ENCODE peak calls at places on chromosomes 7 and 10, in six cellular contexts. C is activated CD4-positive, alpha-beta T cell treated with anti-CD3 and anti-CD28 coated beads for 4 hours; M is SW480; Z is GF-D8; Q is activated CD8-positive, alpha-beta memory T cell treated with anti-CD3 and anti-CD28 coated beads for 4 hours; I is stimulated activated CD4-positive, alpha-beta T cell treated with anti-CD3 and anti-CD28 coated beads, Interleukin-2, amount 100 ng/mL, for 24 hours. E is an unnamed sample.

GRCh38 chr10:102452672-102453340 is 1.5 kb upstream of the C10orf95 start:
- DNase-seq in I (peak), M (peak), Q (no peak), C (peak), Z (peak), E (no peak)

GRCh38 chr7:2795906-2796305 is 48.2 kb downstream of the GNA12 start:
- DNase-seq in Q (no peak), M (no peak), Z (no peak), C (no peak), I (no peak), E (no peak)

GRCh38 chr10:76939862-76940495 is 697.6 kb downstream of the KCNMA1 start:
- DNase-seq in C (no peak), I (no peak), M (no peak), Q (no peak), Z (no peak), E (no peak)

GRCh38 chr7:122887848-122888247 is 1.6 kb upstream of the CADPS2 start:
- DNase-seq in Q (no peak), M (no peak), I (no peak), C (no peak), Z (no peak), E (no peak)

GRCh38 chr10:125201108-125201524 is 40.8 kb upstream of the CTBP2 start:
- DNase-seq in I (no peak), C (no peak), Q (no peak), M (peak), Z (no peak), E (no peak)

GRCh38 chr7:114901771-114902170 is 20.1 kb upstream of the MDFIC start:
- DNase-seq in C (no peak), M (no peak), I (no peak), Q (no peak), Z (no peak), E (no peak)

GRCh38 chr10:107924458-107924857 is 760.0 kb upstream of the SORCS1 start:
- DNase-seq in C (no peak), I (no peak), M (no peak), Z (no peak), Q (no peak), E (no peak)

GRCh38 chr7:140673063-140673769 is 471 bp downstream of the ADCK2 start:
- DNase-seq in Q (no peak), Z (no peak), C (peak), M (peak), I (peak), E (peak)

GRCh38 chr7:22647451-22648257 is 79.3 kb upstream of the IL6 start:
- DNase-seq in Q (no peak), C (no peak), M (no peak), I (no peak), Z (no peak), E (no peak)

GRCh38 chr7:80884511-80885195 is 34.2 kb downstream of the SEMA3C start:
- DNase-seq in M (no peak), Q (no peak), C (no peak), Z (no peak), I (no peak), E (no peak)

GRCh38 chr7:10474048-10474447 is 499.6 kb upstream of the PHF14 start:
- DNase-seq in Q (no peak), Z (no peak), C (no peak), I (no peak), M (no peak), E (no peak)

GRCh38 chr10:120948889-120949382 is 97.8 kb downstream of the WDR11 start:
- DNase-seq in Z (no peak), Q (peak), M (peak), C (peak), I (peak), E (peak)

GRCh38 chr7:151245360-151246160 is 2.9 kb downstream of the SMARCD3 start:
- DNase-seq in Q (peak), C (peak), I (peak), Z (no peak), M (no peak), E (no peak)

GRCh38 chr10:123019941-123020703 is 11.3 kb downstream of the ACADSB start:
- DNase-seq in M (no peak), C (no peak), Q (no peak), I (no peak), Z (no peak), E (no peak)

GRCh38 chr10:6194291-6194690 is 8.4 kb upstream of the PFKFB3 start:
- DNase-seq in I (no peak), C (no peak), Q (no peak), M (no peak), Z (no peak), E (no peak)

GRCh38 chr10:71076473-71077142 is 135.8 kb upstream of the UNC5B start:
- DNase-seq in I (no peak), Q (no peak), M (no peak), Z (no peak), C (no peak), E (no peak)

GRCh38 chr10:114332808-114333207 is 71.5 kb downstream of the AFAP1L2 start:
- DNase-seq in C (no peak), M (no peak), I (no peak), Z (no peak), Q (no peak), E (no peak)

GRCh38 chr10:59079386-59080226 is 96.8 kb upstream of the PHYHIPL start:
- DNase-seq in M (no peak), C (no peak), Q (no peak), Z (no peak), I (no peak), E (no peak)

GRCh38 chr7:55491346-55491745 is 81.0 kb downstream of the VOPP1 start:
- DNase-seq in Q (no peak), I (no peak), Z (no peak), M (no peak), C (no peak), E (no peak)

GRCh38 chr10:91163269-91163708 is 57.2 kb upstream of the PCGF5 start:
- DNase-seq in I (peak), C (peak), Q (peak), Z (no peak), M (peak), E (peak)

GRCh38 chr7:105438847-105439173 is 50.1 kb upstream of the SRPK2 start:
- DNase-seq in Q (no peak), M (no peak), C (no peak), I (no peak), Z (no peak), E (no peak)

GRCh38 chr10:90313548-90314325 is 544.1 kb downstream of the HTR7 start:
- DNase-seq in Q (no peak), M (no peak), Z (no peak), C (no peak), I (no peak), E (no peak)

GRCh38 chr7:128914566-128915151 is 4.2 kb upstream of the KCP start:
- DNase-seq in C (no peak), Q (no peak), M (no peak), Z (no peak), I (no peak), E (no peak)

GRCh38 chr7:92932450-92932849 is 96.1 kb upstream of the CDK6 start:
- DNase-seq in Z (no peak), I (no peak), Q (no peak), M (no peak), C (no peak), E (no peak)

GRCh38 chr7:117047496-117047895 is 94.2 kb downstream of the ST7 start:
- DNase-seq in M (no peak), Z (no peak), Q (no peak), C (no peak), I (no peak), E (no peak)

GRCh38 chr10:83820033-83820432 is 319.3 kb upstream of the GHITM start:
- DNase-seq in I (no peak), C (no peak), Z (no peak), M (no peak), Q (no peak), E (no peak)

GRCh38 chr7:23216021-23216420 is 30.6 kb upstream of the GPNMB start:
- DNase-seq in I (no peak), Z (peak), Q (no peak), C (no peak), M (no peak), E (peak)

GRCh38 chr7:2689343-2689847 is 1.4 kb downstream of the AMZ1 start:
- DNase-seq in C (no peak), Q (no peak), I (no peak), Z (no peak), M (no peak), E (no peak)

GRCh38 chr7:22561895-22562593 is 62.1 kb upstream of the STEAP1B start:
- DNase-seq in Q (no peak), C (no peak), M (no peak), I (no peak), Z (no peak), E (no peak)

GRCh38 chr7:28879105-28879504 is 79.0 kb downstream of the TRIL start:
- DNase-seq in Z (no peak), I (no peak), Q (no peak), C (no peak), M (no peak), E (no peak)

GRCh38 chr10:70323143-70323696 is 39.4 kb upstream of the NPFFR1 start:
- DNase-seq in M (no peak), C (no peak), Q (no peak), Z (no peak), I (no peak), E (no peak)

GRCh38 chr7:111920329-111920728 is 285.9 kb downstream of the DOCK4 start:
- DNase-seq in Z (no peak), C (no peak), Q (no peak), I (no peak), M (no peak), E (no peak)

GRCh38 chr10:88500656-88501055 is 82.5 kb downstream of the RNLS start:
- DNase-seq in C (no peak), Q (no peak), M (no peak), Z (no peak), I (no peak), E (no peak)

GRCh38 chr7:131652934-131653333 is 96.5 kb upstream of the PODXL start:
- DNase-seq in C (no peak), M (peak), I (no peak), Q (no peak), Z (no peak), E (no peak)

GRCh38 chr7:2876031-2876862 is 32.1 kb upstream of the GNA12 start:
- DNase-seq in I (no peak), C (no peak), Z (no peak), Q (no peak), M (peak), E (no peak)

E was measured in Kasumi-1.